ENCODE peak calls at places on chromosomes 5 and 9, in four cellular contexts. M is fibroblast of lung; W is CD4-positive, alpha-beta memory T cell; P is lower lobe of right lung. H is an unnamed sample.

GRCh38 chr5:95105638-95106037 is 179.3 kb downstream of the MCTP1 start:
- DNase-seq in P (no peak), M (no peak), W (no peak), H (no peak)

GRCh38 chr5:151075698-151076331 is 5.0 kb downstream of the TNIP1 start:
- DNase-seq in M (peak; percentile 63), W (no peak), P (peak; percentile 85), H (peak; percentile 83)

GRCh38 chr5:87421307-87421706 is 8.6 kb upstream of the CCNH start:
- DNase-seq in W (no peak), M (no peak), P (no peak), H (no peak)

GRCh38 chr9:12784461-12785250 is 9.8 kb downstream of the LURAP1L start:
- DNase-seq in P (peak; percentile 70), M (peak; percentile 97), W (no peak), H (peak; percentile 49)

GRCh38 chr5:38258319-38259061 is at the start of gene EGFLAM:
- DNase-seq in W (no peak), M (peak; percentile 6), P (no peak), H (no peak)

GRCh38 chr9:3960661-3961144 is 339.2 kb downstream of the GLIS3 start:
- DNase-seq in M (peak; percentile 69), P (no peak), W (no peak), H (no peak)

GRCh38 chr9:26165426-26165825 is 487.2 kb upstream of the TUSC1 start:
- DNase-seq in P (no peak), M (no peak), W (no peak), H (no peak)

GRCh38 chr5:68683632-68684035 is 410.2 kb upstream of the SLC30A5 start:
- DNase-seq in W (no peak), M (peak; percentile 99), P (no peak), H (peak; percentile 40)

GRCh38 chr9:123445981-123446610 is 90.1 kb downstream of the CRB2 start:
- DNase-seq in M (peak; percentile 78), P (no peak), W (no peak), H (no peak)

GRCh38 chr9:94056442-94056974 is 27.8 kb upstream of the PTPDC1 start:
- DNase-seq in M (peak; percentile 91), P (no peak), W (no peak), H (no peak)

GRCh38 chr5:80194470-80194869 is 61.4 kb downstream of the SERINC5 start:
- DNase-seq in W (no peak), P (no peak), M (no peak), H (no peak)

DNA sequence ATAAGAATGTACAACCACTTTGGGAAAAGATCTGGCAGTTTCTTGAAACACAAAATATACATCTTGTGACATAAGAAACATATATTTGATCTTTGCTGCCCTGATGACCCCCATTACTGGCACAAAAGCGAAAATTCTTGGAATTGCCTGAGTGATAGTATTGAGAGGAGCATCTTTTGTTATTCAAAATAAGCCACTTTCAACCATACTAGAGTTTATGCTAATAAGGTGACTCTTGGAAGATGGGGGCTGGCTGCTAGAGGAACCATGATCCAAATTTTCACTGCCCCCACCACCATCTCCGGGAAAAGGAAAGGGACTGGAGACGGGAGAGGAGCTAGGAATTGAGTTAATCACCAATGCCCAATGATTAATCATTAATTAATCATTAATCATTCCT is 25.7 kb downstream of the FBXW11 start:
- DNase-seq in W (no peak), P (no peak), M (no peak), H (no peak)
- H3K4me1 ChIP-seq in W (peaks cover 26% of the 10 kb centered on the region), P (peaks cover 13% of the 10 kb centered on the region), M (peaks cover 2% of the 10 kb centered on the region), H (peaks cover 1% of the 10 kb centered on the region)

GRCh38 chr5:10063997-10064396 is 185.7 kb downstream of the ATPSCKMT start:
- DNase-seq in P (no peak), W (no peak), M (no peak), H (no peak)
- H3K4me3 ChIP-seq in P (no peak overlapping the region), W (no peak overlapping the region), M (no peak overlapping the region), H (no peak overlapping the region)

GRCh38 chr5:132386644-132387286 is 17.3 kb downstream of the SLC22A5 start:
- DNase-seq in W (peak; percentile 79), P (peak; percentile 83), M (peak; percentile 62), H (peak; percentile 90)

GRCh38 chr5:132389051-132389331 is 19.5 kb downstream of the SLC22A5 start:
- DNase-seq in M (no peak), P (no peak), W (no peak), H (no peak)

GRCh38 chr5:132388244-132389050 is 18.9 kb downstream of the SLC22A5 start:
- DNase-seq in M (peak; percentile 76), W (no peak), P (no peak), H (no peak)

GRCh38 chr5:132389453-132390286 is 20.2 kb downstream of the SLC22A5 start:
- DNase-seq in W (no peak), P (no peak), M (peak; percentile 100), H (peak; percentile 74)

GRCh38 chr5:132387649-132388117 is 18.2 kb downstream of the SLC22A5 start:
- DNase-seq in M (peak; percentile 100), P (peak; percentile 65), W (no peak), H (no peak)
- H3K4me1 ChIP-seq in M (peaks cover 36% of the 10 kb centered on the region), P (peaks cover 52% of the 10 kb centered on the region), W (peaks cover 24% of the 10 kb centered on the region), H (peaks cover 54% of the 10 kb centered on the region)

DNA sequence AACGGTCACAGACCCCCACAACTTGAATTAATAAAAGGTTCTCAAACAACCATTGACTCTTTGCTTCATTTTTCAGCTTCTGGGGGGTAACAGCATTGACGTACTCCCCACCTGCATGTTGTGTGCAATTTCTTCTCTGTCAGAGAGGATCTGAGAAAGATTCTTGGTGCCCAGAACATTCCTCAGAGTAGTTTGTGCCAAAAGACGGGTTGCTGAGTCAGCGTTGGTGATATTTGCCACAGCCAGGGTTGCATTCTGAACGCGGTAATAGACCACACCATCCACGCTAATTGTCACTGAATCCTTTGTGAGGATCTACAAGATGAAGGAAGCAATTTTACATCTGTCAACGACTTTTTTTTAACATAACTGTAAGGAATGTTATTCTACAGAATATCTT is 21.0 kb downstream of the STOM start:
- DNase-seq in W (no peak), M (peak; percentile 52), P (no peak), H (no peak)
- H3K4me3 ChIP-seq in W (no peak overlapping the region), M (no peak overlapping the region), P (no peak overlapping the region), H (no peak overlapping the region)

GRCh38 chr5:6264394-6264793 is 114.0 kb downstream of the MED10 start:
- DNase-seq in W (no peak), P (no peak), M (no peak), H (no peak)
- H3K4me1 ChIP-seq in W (no peaks in the 10 kb centered on the region), P (no peaks in the 10 kb centered on the region), M (no peaks in the 10 kb centered on the region), H (no peaks in the 10 kb centered on the region)

GRCh38 chr5:173973614-173973969 is 15.4 kb upstream of the C5orf47 start:
- DNase-seq in W (no peak), M (peak; percentile 7), P (peak; percentile 64), H (peak; percentile 50)
- H3K4me3 ChIP-seq in W (peak overlapping the region; percentile 61), M (peak overlapping the region; percentile 51), P (peak overlapping the region; percentile 59), H (peak overlapping the region; percentile 42)

GRCh38 chr5:2757563-2758311 is 6.3 kb upstream of the IRX2 start:
- DNase-seq in W (no peak), P (peak; percentile 77), M (peak; percentile 84), H (no peak)

GRCh38 chr5:2756764-2757163 is 5.3 kb upstream of the IRX2 start:
- DNase-seq in P (no peak), M (no peak), W (no peak), H (no peak)

GRCh38 chr5:2759696-2760461 is 8.4 kb upstream of the IRX2 start:
- DNase-seq in M (no peak), W (no peak), P (no peak), H (no peak)

GRCh38 chr5:2759091-2759490 is 7.6 kb upstream of the IRX2 start:
- DNase-seq in M (no peak), W (no peak), P (no peak), H (no peak)

GRCh38 chr5:2758632-2759031 is 7.2 kb upstream of the IRX2 start:
- DNase-seq in P (no peak), M (no peak), W (no peak), H (no peak)
- H3K4me1 ChIP-seq in P (peaks cover 13% of the 10 kb centered on the region), M (no peaks in the 10 kb centered on the region), W (no peaks in the 10 kb centered on the region), H (peaks cover 6% of the 10 kb centered on the region)

H was measured in left lung.